ENCODE peak calls at places on chromosomes 6 and 20, in eight cellular contexts. O, G, Z, C, X, M, S and H are unnamed samples.

GRCh38 chr20:60271597-60271996 is 313.4 kb downstream of the CDH26 start:
- DNase-seq in O (no peak), G (no peak), Z (no peak), C (no peak), X (no peak), M (no peak), S (no peak), H (no peak)

GRCh38 chr6:168784426-168784825 is 343.4 kb downstream of the SMOC2 start:
- DNase-seq in O (no peak), G (no peak), Z (no peak), C (no peak), X (no peak), M (no peak), S (no peak), H (no peak)

GRCh38 chr6:165605182-165605875 is 57.7 kb downstream of the PDE10A start:
- DNase-seq in O (no peak), G (no peak), Z (no peak), C (no peak), X (no peak), M (no peak), S (no peak), H (no peak)

GRCh38 chr6:78810146-78810545 is 57.2 kb upstream of the IRAK1BP1 start:
- DNase-seq in O (peak; percentile 49), G (peak; percentile 3), Z (no peak), C (peak; percentile 4), X (peak; percentile 1), M (no peak), S (no peak), H (no peak)

GRCh38 chr6:138455746-138456392 is 43.4 kb downstream of the NHSL1 start:
- DNase-seq in O (peak; percentile 59), G (peak; percentile 29), Z (no peak), C (no peak), X (no peak), M (no peak), S (no peak), H (no peak)

GRCh38 chr6:32413427-32414047 is 6.6 kb upstream of the BTNL2 start:
- DNase-seq in O (peak; percentile 71), G (peak; percentile 62), Z (peak; percentile 91), C (peak; percentile 57), X (peak; percentile 39), M (peak; percentile 85), S (peak; percentile 74), H (peak; percentile 83)

GRCh38 chr6:158589371-158589770 is 29.5 kb downstream of the TMEM181 start:
- DNase-seq in O (no peak), G (no peak), Z (no peak), C (no peak), X (no peak), M (no peak), S (no peak), H (no peak)

GRCh38 chr6:135304883-135305282 is 123.8 kb downstream of the MYB start:
- DNase-seq in O (no peak), G (no peak), Z (no peak), C (no peak), X (no peak), M (no peak), S (no peak), H (no peak)

GRCh38 chr6:22412994-22413393 is 116.2 kb upstream of the PRL start:
- DNase-seq in O (no peak), G (no peak), Z (no peak), C (no peak), X (no peak), M (no peak), S (no peak), H (no peak)

GRCh38 chr6:159979136-159979874 is 10.4 kb downstream of the IGF2R start:
- DNase-seq in O (peak; percentile 61), G (peak; percentile 90), Z (no peak), C (no peak), X (no peak), M (peak; percentile 59), S (no peak), H (no peak)

GRCh38 chr6:2498224-2498623 is 252.5 kb downstream of the MYLK4 start:
- DNase-seq in O (no peak), G (peak; percentile 27), Z (no peak), C (no peak), X (no peak), M (no peak), S (peak; percentile 12), H (no peak)

GRCh38 chr6:112222111-112222726 is 32.1 kb downstream of the LAMA4 start:
- DNase-seq in O (peak; percentile 86), G (no peak), Z (no peak), C (peak; percentile 43), X (no peak), M (no peak), S (no peak), H (no peak)

GRCh38 chr6:108568101-108568500 is 7.4 kb downstream of the FOXO3 start:
- DNase-seq in O (no peak), G (no peak), Z (no peak), C (no peak), X (no peak), M (no peak), S (no peak), H (no peak)

GRCh38 chr6:159184559-159184958 is 15.4 kb downstream of the FNDC1 start:
- DNase-seq in O (peak; percentile 37), G (no peak), Z (no peak), C (no peak), X (no peak), M (no peak), S (no peak), H (no peak)

GRCh38 chr20:54162378-54162777 is 11.4 kb downstream of the CYP24A1 start:
- DNase-seq in O (no peak), G (no peak), Z (no peak), C (no peak), X (no peak), M (no peak), S (no peak), H (no peak)

GRCh38 chr6:30325873-30326445 is 768 bp upstream of the TRIM39 start:
- DNase-seq in O (peak; percentile 61), G (peak; percentile 59), Z (peak; percentile 66), C (no peak), X (no peak), M (peak; percentile 76), S (peak; percentile 49), H (no peak)

GRCh38 chr6:88763160-88763559 is 200.3 kb downstream of the RNGTT start:
- DNase-seq in O (peak; percentile 29), G (no peak), Z (no peak), C (no peak), X (no peak), M (no peak), S (no peak), H (no peak)